ENCODE peak calls at places on chromosomes 13 and 19, in four cellular contexts. One of them, this sample, is unnamed.

GRCh38 chr19:39740395-39740794 is 2.6 kb upstream of the CLC start:
- DNase-seq in dorsolateral prefrontal cortex: no peak
- DNase-seq in endothelial cell: no peak
- DNase-seq in cardiac muscle cell: no peak
- DNase-seq in this sample: no peak

GRCh38 chr19:13417054-13417453 is 89.2 kb downstream of the CACNA1A start:
- DNase-seq in dorsolateral prefrontal cortex: no peak
- DNase-seq in endothelial cell: no peak
- DNase-seq in cardiac muscle cell: peak; percentile 24
- DNase-seq in this sample: no peak

GRCh38 chr19:40609561-40610395 is 8.6 kb downstream of the LTBP4 start:
- DNase-seq in endothelial cell: peak; percentile 73
- DNase-seq in cardiac muscle cell: peak; percentile 70
- DNase-seq in dorsolateral prefrontal cortex: peak; percentile 59
- DNase-seq in this sample: peak; percentile 88

GRCh38 chr19:17052439-17052838 is 22.8 kb downstream of the HAUS8 start:
- DNase-seq in cardiac muscle cell: peak; percentile 70
- DNase-seq in endothelial cell: peak; percentile 58
- DNase-seq in dorsolateral prefrontal cortex: peak; percentile 58
- DNase-seq in this sample: no peak

GRCh38 chr13:79837741-79838450 is 356.9 kb downstream of the NDFIP2 start:
- DNase-seq in endothelial cell: no peak
- DNase-seq in cardiac muscle cell: peak; percentile 20
- DNase-seq in dorsolateral prefrontal cortex: no peak
- DNase-seq in this sample: no peak

GRCh38 chr19:11560404-11560988 is 1.5 kb upstream of the ELOF1 start:
- DNase-seq in dorsolateral prefrontal cortex: no peak
- DNase-seq in cardiac muscle cell: peak; percentile 81
- DNase-seq in endothelial cell: peak; percentile 71
- DNase-seq in this sample: no peak

GRCh38 chr19:33199441-33200265 is 5.5 kb downstream of the LRP3 start:
- DNase-seq in cardiac muscle cell: no peak
- DNase-seq in endothelial cell: no peak
- DNase-seq in dorsolateral prefrontal cortex: no peak
- DNase-seq in this sample: no peak

GRCh38 chr13:46531953-46532352 is 21.0 kb upstream of the LRCH1 start:
- DNase-seq in cardiac muscle cell: no peak
- DNase-seq in dorsolateral prefrontal cortex: no peak
- DNase-seq in endothelial cell: no peak
- DNase-seq in this sample: no peak

GRCh38 chr13:98938801-98939200 is 39.1 kb downstream of the DOCK9 start:
- DNase-seq in dorsolateral prefrontal cortex: no peak
- DNase-seq in cardiac muscle cell: no peak
- DNase-seq in endothelial cell: no peak
- DNase-seq in this sample: no peak

GRCh38 chr19:15934332-15935078 is at the start of gene CYP4F11:
- DNase-seq in cardiac muscle cell: no peak
- DNase-seq in dorsolateral prefrontal cortex: peak; percentile 71
- DNase-seq in endothelial cell: no peak
- DNase-seq in this sample: no peak

GRCh38 chr13:110499621-110500281 is 61.8 kb downstream of the RAB20 start:
- DNase-seq in endothelial cell: no peak
- DNase-seq in cardiac muscle cell: no peak
- DNase-seq in dorsolateral prefrontal cortex: no peak
- DNase-seq in this sample: no peak

GRCh38 chr13:80141114-80141849 is 199.6 kb downstream of the SPRY2 start:
- DNase-seq in dorsolateral prefrontal cortex: peak; percentile 76
- DNase-seq in endothelial cell: no peak
- DNase-seq in cardiac muscle cell: peak; percentile 96
- DNase-seq in this sample: no peak

GRCh38 chr19:5418676-5419075 is 36.5 kb upstream of the ZNRF4 start:
- DNase-seq in cardiac muscle cell: no peak
- DNase-seq in dorsolateral prefrontal cortex: no peak
- DNase-seq in endothelial cell: no peak
- DNase-seq in this sample: no peak

GRCh38 chr19:2514981-2515518 is 39.1 kb downstream of the GADD45B start:
- DNase-seq in dorsolateral prefrontal cortex: no peak
- DNase-seq in endothelial cell: no peak
- DNase-seq in cardiac muscle cell: no peak
- DNase-seq in this sample: no peak

GRCh38 chr13:29382021-29382420 is 213.5 kb downstream of the SLC7A1 start:
- DNase-seq in cardiac muscle cell: no peak
- DNase-seq in endothelial cell: no peak
- DNase-seq in dorsolateral prefrontal cortex: no peak
- DNase-seq in this sample: no peak

GRCh38 chr13:22049384-22049783 is 378.5 kb downstream of the FGF9 start:
- DNase-seq in cardiac muscle cell: no peak
- DNase-seq in endothelial cell: no peak
- DNase-seq in dorsolateral prefrontal cortex: no peak
- DNase-seq in this sample: no peak

GRCh38 chr13:43448605-43449004 is 338.2 kb downstream of the ENOX1 start:
- DNase-seq in endothelial cell: no peak
- DNase-seq in cardiac muscle cell: no peak
- DNase-seq in dorsolateral prefrontal cortex: peak; percentile 41
- DNase-seq in this sample: no peak

GRCh38 chr13:43445651-43446050 is 341.1 kb downstream of the ENOX1 start:
- DNase-seq in dorsolateral prefrontal cortex: no peak
- DNase-seq in cardiac muscle cell: peak; percentile 18
- DNase-seq in endothelial cell: no peak
- DNase-seq in this sample: no peak

GRCh38 chr13:43441916-43442315 is 344.9 kb downstream of the ENOX1 start:
- DNase-seq in endothelial cell: no peak
- DNase-seq in cardiac muscle cell: no peak
- DNase-seq in dorsolateral prefrontal cortex: no peak
- DNase-seq in this sample: no peak

GRCh38 chr13:43444085-43444484 is 342.7 kb downstream of the ENOX1 start:
- DNase-seq in endothelial cell: no peak
- DNase-seq in dorsolateral prefrontal cortex: no peak
- DNase-seq in cardiac muscle cell: no peak
- DNase-seq in this sample: no peak

GRCh38 chr13:43446126-43446525 is 340.6 kb downstream of the ENOX1 start:
- DNase-seq in endothelial cell: no peak
- DNase-seq in cardiac muscle cell: no peak
- DNase-seq in dorsolateral prefrontal cortex: no peak
- DNase-seq in this sample: no peak
- TF ChIP-seq CTCF in endothelial cell: no peak
- TF ChIP-seq CTCF in cardiac muscle cell: no peak
- TF ChIP-seq CTCF in dorsolateral prefrontal cortex: no peak
- TF ChIP-seq CTCF in this sample: no peak

DNA sequence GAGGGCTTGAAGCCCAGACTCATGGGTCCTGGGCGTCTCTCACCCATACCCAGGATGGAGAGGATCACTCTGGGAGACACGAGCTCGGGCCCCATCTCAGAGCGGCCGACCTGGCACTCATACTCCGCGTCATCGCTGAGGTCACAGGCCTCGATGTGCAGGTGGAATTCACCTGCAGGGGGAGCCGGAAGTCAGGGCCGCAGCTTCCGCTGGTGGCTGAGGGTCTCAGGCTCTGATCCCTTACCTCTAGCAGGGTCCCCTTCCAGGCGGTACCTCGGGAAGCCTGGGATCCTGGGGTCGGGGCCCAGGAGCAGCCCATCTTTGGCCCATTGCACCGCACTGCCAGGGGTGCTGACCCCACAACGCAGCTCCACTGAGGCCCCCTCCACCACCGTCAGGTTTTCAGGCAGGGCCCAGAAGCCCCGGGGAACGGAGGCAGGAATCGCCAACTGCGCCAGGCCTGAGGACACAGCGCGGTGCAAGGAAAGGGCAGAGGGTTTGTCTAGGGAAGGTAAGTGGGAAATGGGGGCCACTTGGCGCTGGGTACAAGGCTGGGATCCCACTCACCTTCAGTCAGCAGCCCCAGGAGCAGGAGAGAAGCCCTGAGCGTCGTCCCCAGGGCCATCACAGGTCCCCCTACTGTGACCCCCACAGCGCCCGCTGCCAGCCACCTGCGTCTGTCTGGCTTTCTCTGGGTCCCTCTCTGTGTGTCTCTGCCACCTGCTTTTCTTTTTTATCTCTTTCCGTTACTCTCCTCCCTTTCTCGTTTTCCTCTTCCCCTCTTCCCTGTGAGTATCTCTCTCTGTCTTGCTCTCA is 883 bp downstream of the NPHS1 start:
- DNase-seq in dorsolateral prefrontal cortex: no peak
- DNase-seq in cardiac muscle cell: no peak
- DNase-seq in endothelial cell: no peak
- DNase-seq in this sample: no peak
- TF ChIP-seq CTCF in dorsolateral prefrontal cortex: no peak
- TF ChIP-seq CTCF in cardiac muscle cell: peak; percentile 2
- TF ChIP-seq CTCF in endothelial cell: no peak
- TF ChIP-seq CTCF in this sample: no peak

GRCh38 chr19:8698433-8699063 is at the start of gene ACTL9:
- DNase-seq in endothelial cell: no peak
- DNase-seq in dorsolateral prefrontal cortex: no peak
- DNase-seq in cardiac muscle cell: no peak
- DNase-seq in this sample: no peak
- TF ChIP-seq CTCF in endothelial cell: no peak
- TF ChIP-seq CTCF in dorsolateral prefrontal cortex: no peak
- TF ChIP-seq CTCF in cardiac muscle cell: no peak
- TF ChIP-seq CTCF in this sample: no peak

DNA sequence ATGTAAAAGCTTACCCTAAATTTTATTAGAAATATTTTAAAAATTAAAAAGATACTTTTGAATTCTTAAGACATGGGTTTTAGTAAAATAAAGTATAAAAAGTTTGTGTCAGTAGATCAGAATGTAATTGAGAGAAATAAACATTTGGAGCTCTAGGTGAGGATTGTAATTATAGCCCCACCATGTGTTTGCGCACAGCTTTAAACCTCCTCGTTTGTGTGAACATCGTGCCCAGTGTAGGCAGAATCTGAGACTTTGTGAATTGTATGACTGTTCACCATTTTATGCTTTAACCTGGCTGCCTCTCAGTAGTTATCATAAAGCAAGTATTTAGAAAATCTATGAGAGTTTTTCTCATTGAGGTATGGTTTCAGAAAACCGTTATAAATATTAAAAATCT is 29.1 kb downstream of the CUL4A start:
- DNase-seq in cardiac muscle cell: peak; percentile 11
- DNase-seq in endothelial cell: no peak
- DNase-seq in dorsolateral prefrontal cortex: no peak
- DNase-seq in this sample: no peak
- TF ChIP-seq CTCF in cardiac muscle cell: no peak
- TF ChIP-seq CTCF in endothelial cell: no peak
- TF ChIP-seq CTCF in dorsolateral prefrontal cortex: no peak
- TF ChIP-seq CTCF in this sample: no peak

DNA sequence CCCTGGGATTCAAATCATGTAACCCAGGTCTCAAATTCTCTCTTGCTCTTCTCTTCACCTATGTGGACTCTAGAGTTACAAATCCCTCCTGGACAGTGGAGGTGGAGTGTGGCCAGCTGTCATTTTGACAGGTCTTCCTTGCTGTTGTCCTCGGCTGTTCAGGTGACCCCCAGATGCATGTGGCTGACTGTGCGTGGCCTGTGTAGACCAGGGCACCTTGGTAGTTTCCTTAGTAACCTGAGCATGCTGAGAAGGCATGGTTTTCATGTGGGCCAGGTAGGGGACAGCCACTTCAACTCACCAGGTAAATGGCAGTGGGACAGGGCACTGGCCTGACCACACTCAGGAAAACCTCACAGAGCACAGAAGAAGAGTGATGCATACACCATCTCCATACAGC is 155.0 kb upstream of the TSHZ3 start:
- DNase-seq in cardiac muscle cell: no peak
- DNase-seq in endothelial cell: no peak
- DNase-seq in dorsolateral prefrontal cortex: no peak
- DNase-seq in this sample: no peak
- TF ChIP-seq CTCF in cardiac muscle cell: no peak
- TF ChIP-seq CTCF in endothelial cell: no peak
- TF ChIP-seq CTCF in dorsolateral prefrontal cortex: no peak
- TF ChIP-seq CTCF in this sample: no peak

GRCh38 chr19:18254546-18255500 is 19.4 kb downstream of the IQCN start:
- DNase-seq in cardiac muscle cell: no peak
- DNase-seq in endothelial cell: no peak
- DNase-seq in dorsolateral prefrontal cortex: no peak
- DNase-seq in this sample: no peak
- TF ChIP-seq CTCF in cardiac muscle cell: no peak
- TF ChIP-seq CTCF in endothelial cell: no peak
- TF ChIP-seq CTCF in dorsolateral prefrontal cortex: no peak
- TF ChIP-seq CTCF in this sample: no peak

DNA sequence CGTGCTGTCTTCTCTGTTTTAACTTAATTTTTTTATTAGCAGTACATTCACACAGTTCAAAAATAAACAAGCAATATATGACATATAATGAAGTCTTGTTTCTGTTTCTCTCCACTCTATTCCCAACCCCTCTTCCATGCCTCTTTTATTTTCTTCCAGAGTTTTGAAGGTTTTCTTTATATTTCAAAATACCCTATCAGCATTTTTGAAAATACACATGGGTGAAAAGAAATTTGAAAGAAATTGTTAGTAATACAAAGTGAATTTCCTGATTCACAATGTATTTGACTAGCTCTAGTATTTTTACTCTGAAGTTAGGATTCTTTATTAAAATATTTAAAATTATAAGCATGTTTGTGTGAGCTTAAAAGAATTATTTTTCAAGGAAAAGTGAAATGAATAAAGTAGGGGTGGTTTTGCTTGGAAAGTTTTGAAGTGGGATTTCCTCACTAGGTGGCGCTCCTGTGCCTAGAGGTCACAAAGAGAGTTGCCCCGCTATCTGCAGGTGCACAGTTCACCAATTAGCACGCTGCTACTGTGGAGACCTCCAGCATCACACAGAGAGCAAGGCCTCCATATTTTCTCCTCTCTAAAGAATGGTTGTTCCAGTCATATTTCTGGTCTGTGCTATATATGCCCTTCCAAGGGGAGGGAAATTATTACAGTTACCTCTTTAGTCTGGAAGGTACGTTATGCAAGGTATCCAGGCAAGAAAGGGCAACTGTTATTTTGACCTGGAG is 37.6 kb downstream of the SOX21 start:
- DNase-seq in cardiac muscle cell: peak; percentile 58
- DNase-seq in dorsolateral prefrontal cortex: peak; percentile 36
- DNase-seq in endothelial cell: peak; percentile 71
- DNase-seq in this sample: no peak
- TF ChIP-seq CTCF in cardiac muscle cell: peak; percentile 81
- TF ChIP-seq CTCF in dorsolateral prefrontal cortex: peak; percentile 68
- TF ChIP-seq CTCF in endothelial cell: peak; percentile 74
- TF ChIP-seq CTCF in this sample: peak; percentile 62